ENCODE peak calls at places on chromosomes 2 and 18, in ten cellular contexts. N is OCI-LY7, V is substantia nigra, K is cerebellar cortex, Q is esophagus muscularis mucosa, O is immature natural killer cell, B is SHP77, W is C1 segment of cervical spinal cord, Z is GM04504, G is astrocyte of the spinal cord. D is an unnamed sample.

GRCh38 chr2:84495539-84496146 is 20.7 kb upstream of the DNAH6 start:
- DNase-seq in N (peak; percentile 69), V (no peak), K (peak; percentile 71), Q (no peak), O (peak; percentile 57), B (peak; percentile 25), W (no peak), Z (no peak), G (peak; percentile 81), D (no peak)

GRCh38 chr2:70089220-70089945 is 2.1 kb downstream of the PCBP1 start:
- DNase-seq in N (peak; percentile 87), V (no peak), K (peak; percentile 49), Q (no peak), O (no peak), B (peak; percentile 65), W (no peak), Z (no peak), G (peak; percentile 36), D (no peak)

GRCh38 chr2:206154197-206154596 is 5.0 kb downstream of the NDUFS1 start:
- DNase-seq in N (peak; percentile 44), V (no peak), K (no peak), Q (no peak), O (no peak), B (no peak), W (no peak), Z (no peak), G (no peak), D (no peak)

GRCh38 chr2:40725950-40726349 is 274.1 kb upstream of the SLC8A1 start:
- DNase-seq in N (no peak), V (no peak), K (no peak), Q (no peak), O (no peak), B (no peak), W (no peak), Z (no peak), G (no peak), D (no peak)

GRCh38 chr18:702957-703659 is 9.3 kb downstream of the ENOSF1 start:
- DNase-seq in N (no peak), V (no peak), K (no peak), Q (no peak), O (no peak), B (no peak), W (no peak), Z (peak; percentile 83), G (peak; percentile 81), D (no peak)

GRCh38 chr18:46427216-46427995 is 229.6 kb downstream of the LOXHD1 start:
- DNase-seq in N (no peak), V (no peak), K (no peak), Q (no peak), O (no peak), B (no peak), W (no peak), Z (no peak), G (no peak), D (no peak)

GRCh38 chr18:61764381-61764780 is 128.4 kb downstream of the RNF152 start:
- DNase-seq in N (no peak), V (no peak), K (no peak), Q (no peak), O (peak; percentile 60), B (no peak), W (no peak), Z (no peak), G (no peak), D (no peak)

GRCh38 chr18:77207540-77207939 is 42.1 kb upstream of the GALR1 start:
- DNase-seq in N (peak; percentile 16), V (no peak), K (no peak), Q (no peak), O (peak; percentile 26), B (peak; percentile 57), W (no peak), Z (peak; percentile 60), G (peak; percentile 74), D (no peak)

GRCh38 chr18:33924576-33924975 is 300.1 kb downstream of the NOL4 start:
- DNase-seq in N (no peak), V (no peak), K (no peak), Q (no peak), O (no peak), B (peak; percentile 53), W (no peak), Z (no peak), G (no peak), D (no peak)

GRCh38 chr2:138274421-138275291 is 226.9 kb upstream of the SPOPL start:
- DNase-seq in N (no peak), V (no peak), K (no peak), Q (no peak), O (no peak), B (no peak), W (no peak), Z (peak; percentile 30), G (peak; percentile 20), D (no peak)

GRCh38 chr2:233387667-233388528 is 33.6 kb downstream of the DGKD start:
- DNase-seq in N (no peak), V (no peak), K (peak; percentile 92), Q (peak; percentile 97), O (no peak), B (peak; percentile 87), W (no peak), Z (peak; percentile 74), G (peak; percentile 98), D (peak; percentile 75)

GRCh38 chr2:208608436-208608835 is 201.8 kb downstream of the PTH2R start:
- DNase-seq in N (no peak), V (no peak), K (no peak), Q (no peak), O (no peak), B (peak; percentile 89), W (no peak), Z (no peak), G (no peak), D (no peak)

GRCh38 chr2:160719116-160719515 is 225.5 kb upstream of the RBMS1 start:
- DNase-seq in N (no peak), V (no peak), K (no peak), Q (no peak), O (no peak), B (no peak), W (no peak), Z (no peak), G (peak; percentile 56), D (no peak)

GRCh38 chr2:126687086-126687485 is 31.1 kb downstream of the GYPC start:
- DNase-seq in N (no peak), V (no peak), K (no peak), Q (no peak), O (no peak), B (no peak), W (no peak), Z (no peak), G (no peak), D (no peak)

GRCh38 chr2:118089015-118089800 is 937 bp downstream of the INSIG2 start:
- DNase-seq in N (peak; percentile 4), V (no peak), K (peak; percentile 8), Q (no peak), O (peak; percentile 24), B (no peak), W (no peak), Z (no peak), G (peak; percentile 51), D (no peak)

GRCh38 chr2:195612515-195613495 is 44.2 kb upstream of the SLC39A10 start:
- DNase-seq in N (no peak), V (no peak), K (no peak), Q (no peak), O (no peak), B (no peak), W (no peak), Z (no peak), G (peak; percentile 83), D (peak; percentile 24)

GRCh38 chr2:96866586-96866985 is 3.3 kb downstream of the SEMA4C start:
- DNase-seq in N (no peak), V (no peak), K (no peak), Q (no peak), O (peak; percentile 29), B (no peak), W (no peak), Z (no peak), G (no peak), D (no peak)

GRCh38 chr2:72024451-72025175 is 123.0 kb downstream of the CYP26B1 start:
- DNase-seq in N (no peak), V (no peak), K (no peak), Q (no peak), O (no peak), B (no peak), W (no peak), Z (no peak), G (no peak), D (no peak)

GRCh38 chr2:187991389-187991788 is 300.3 kb upstream of the GULP1 start:
- DNase-seq in N (no peak), V (no peak), K (no peak), Q (no peak), O (no peak), B (no peak), W (no peak), Z (peak; percentile 28), G (no peak), D (no peak)

GRCh38 chr2:38159621-38160020 is 83.7 kb upstream of the CYP1B1 start:
- DNase-seq in N (no peak), V (no peak), K (peak; percentile 19), Q (no peak), O (no peak), B (no peak), W (no peak), Z (no peak), G (no peak), D (peak; percentile 55)

GRCh38 chr18:44568343-44568742 is 112.3 kb upstream of the SETBP1 start:
- DNase-seq in N (no peak), V (no peak), K (no peak), Q (no peak), O (no peak), B (no peak), W (no peak), Z (no peak), G (no peak), D (peak; percentile 68)

GRCh38 chr2:46413111-46413510 is 66.3 kb upstream of the TMEM247 start:
- DNase-seq in N (no peak), V (no peak), K (no peak), Q (no peak), O (no peak), B (no peak), W (no peak), Z (no peak), G (no peak), D (no peak)

GRCh38 chr2:122191331-122191730 is 435.9 kb downstream of the TSN start:
- DNase-seq in N (peak; percentile 7), V (no peak), K (peak; percentile 14), Q (no peak), O (no peak), B (peak; percentile 18), W (no peak), Z (no peak), G (no peak), D (no peak)

GRCh38 chr2:131132729-131133128 is 27.6 kb downstream of the PLEKHB2 start:
- DNase-seq in N (no peak), V (no peak), K (no peak), Q (no peak), O (peak; percentile 16), B (no peak), W (no peak), Z (no peak), G (no peak), D (no peak)

GRCh38 chr2:96907405-96908041 is 37.6 kb upstream of the SEMA4C start:
- DNase-seq in N (no peak), V (no peak), K (peak; percentile 86), Q (peak; percentile 93), O (no peak), B (no peak), W (no peak), Z (no peak), G (peak; percentile 55), D (peak; percentile 79)

GRCh38 chr2:88628569-88628939 is 1.3 kb upstream of the EIF2AK3 start:
- DNase-seq in N (no peak), V (no peak), K (no peak), Q (no peak), O (no peak), B (no peak), W (no peak), Z (no peak), G (no peak), D (no peak)

GRCh38 chr2:26162963-26163362 is 9.9 kb upstream of the GAREM2 start:
- DNase-seq in N (no peak), V (no peak), K (no peak), Q (no peak), O (no peak), B (no peak), W (no peak), Z (no peak), G (no peak), D (no peak)